ENCODE peak calls at places on chromosomes 12 and 14, in four cellular contexts. F, C, D and U are unnamed samples.
A peak's percentile ranks its signal among the peaks of the same experiment; 100 is the strongest.

GRCh38 chr12:3928538-3929220 is 55.5 kb upstream of the PARP11 start:
- DNase-seq in F (no peak), C (no peak), D (no peak), U (no peak)

GRCh38 chr14:95741051-95741490 is 27.1 kb upstream of the TCL1A start:
- DNase-seq in F (no peak), C (no peak), D (no peak), U (no peak)

GRCh38 chr12:112584266-112584722 is 165.5 kb downstream of the PTPN11 start:
- DNase-seq in F (no peak), C (no peak), D (no peak), U (no peak)

GRCh38 chr14:69614592-69614991 is 3.2 kb downstream of the SUSD6 start:
- DNase-seq in F (no peak), C (no peak), D (no peak), U (no peak)

GRCh38 chr14:32432813-32433538 is 103.9 kb downstream of the AKAP6 start:
- DNase-seq in F (no peak), C (peak; percentile 34), D (no peak), U (no peak)

GRCh38 chr12:4630262-4630661 is 18.6 kb downstream of the AKAP3 start:
- DNase-seq in F (no peak), C (no peak), D (no peak), U (no peak)

GRCh38 chr12:2984698-2985097 is 25.5 kb downstream of the TEAD4 start:
- DNase-seq in F (no peak), C (no peak), D (no peak), U (no peak)

GRCh38 chr12:120500577-120500976 is 4.7 kb downstream of the DYNLL1 start:
- DNase-seq in F (no peak), C (peak; percentile 17), D (no peak), U (no peak)

GRCh38 chr12:119182701-119183493 is 4.2 kb downstream of the HSPB8 start:
- DNase-seq in F (no peak), C (peak; percentile 82), D (no peak), U (no peak)

GRCh38 chr12:26027401-26027800 is 68.9 kb downstream of the RASSF8 start:
- DNase-seq in F (no peak), C (no peak), D (no peak), U (no peak)

GRCh38 chr14:65131176-65131765 is 29.0 kb upstream of the MAX start:
- DNase-seq in F (no peak), C (peak; percentile 9), D (peak; percentile 90), U (no peak)

GRCh38 chr12:26838888-26839416 is 6.0 kb upstream of the ITPR2 start:
- DNase-seq in F (no peak), C (no peak), D (no peak), U (no peak)

DNA sequence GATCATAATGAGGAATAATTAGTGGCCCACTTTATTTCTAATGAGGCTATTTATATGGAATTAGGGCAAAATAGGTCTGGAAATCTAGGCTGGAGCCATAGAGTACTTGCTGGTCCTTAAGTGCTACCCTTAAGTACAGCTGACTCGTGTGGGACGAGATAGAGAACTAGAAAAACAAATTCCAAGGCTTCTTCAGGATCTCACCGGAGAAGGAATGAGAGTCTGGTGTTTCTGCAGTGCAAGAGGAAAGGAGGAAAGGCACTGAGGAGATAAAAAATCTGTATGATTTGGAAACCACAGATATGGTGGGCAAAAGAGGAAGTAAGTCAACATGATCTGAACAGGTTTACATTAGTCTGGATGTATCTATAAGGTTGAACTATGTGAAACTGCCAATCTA is 134.3 kb upstream of the SOX5 start:
- DNase-seq in F (no peak), C (no peak), D (no peak), U (no peak)
- H3K4me3 ChIP-seq in F (no peak overlapping the region), C (no peak overlapping the region), D (no peak overlapping the region), U (no peak overlapping the region)

GRCh38 chr12:12683725-12684124 is 12.3 kb downstream of the GPR19 start:
- DNase-seq in F (no peak), C (no peak), D (no peak), U (no peak)
- H3K4me3 ChIP-seq in F (no peak overlapping the region), C (no peak overlapping the region), D (no peak overlapping the region), U (no peak overlapping the region)

GRCh38 chr12:42024495-42024830 is 120.2 kb downstream of the GXYLT1 start:
- DNase-seq in F (no peak), C (no peak), D (no peak), U (no peak)
- H3K4me3 ChIP-seq in F (no peak overlapping the region), C (no peak overlapping the region), D (no peak overlapping the region), U (peak overlapping the region; percentile 68)

DNA sequence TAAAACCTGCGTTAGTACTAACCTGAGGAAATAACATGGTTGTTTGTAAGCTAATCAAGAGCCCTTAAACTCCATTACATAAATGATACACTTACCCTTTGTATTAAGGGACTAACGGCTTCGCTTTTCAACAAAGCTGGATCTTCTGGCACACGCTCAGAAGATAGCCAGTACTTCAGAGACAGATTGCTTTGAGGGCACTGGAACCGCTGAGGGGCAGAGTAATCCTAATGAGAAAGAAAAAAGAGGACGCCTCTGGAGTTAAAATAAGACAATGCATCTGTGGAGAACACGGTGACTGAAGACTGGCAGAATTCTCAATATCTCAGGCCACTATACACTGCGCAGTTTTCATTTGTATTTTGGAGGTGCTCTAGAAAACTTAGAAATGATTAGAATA is 1.5 kb upstream of the KTN1 start:
- DNase-seq in F (no peak), C (no peak), D (no peak), U (no peak)
- H3K4me3 ChIP-seq in F (no peak overlapping the region), C (peak overlapping the region; percentile 86), D (no peak overlapping the region), U (peak overlapping the region; percentile 86)

GRCh38 chr14:60485057-60485599 is 735 bp downstream of the C14orf39 start:
- DNase-seq in F (no peak), C (no peak), D (no peak), U (no peak)

GRCh38 chr14:60482743-60483142 is 3.1 kb downstream of the C14orf39 start:
- DNase-seq in F (no peak), C (no peak), D (no peak), U (no peak)

GRCh38 chr14:60488175-60488574 is 2.3 kb upstream of the C14orf39 start:
- DNase-seq in F (no peak), C (no peak), D (no peak), U (no peak)

GRCh38 chr14:60487211-60487610 is 1.3 kb upstream of the C14orf39 start:
- DNase-seq in F (no peak), C (no peak), D (no peak), U (no peak)

GRCh38 chr14:60485600-60486251 is at the start of gene C14orf39:
- DNase-seq in F (no peak), C (peak; percentile 7), D (no peak), U (no peak)
- H3K4me3 ChIP-seq in F (no peak within 1 kb of the TSS), C (peak within 1 kb of the TSS; percentile 51), D (peak within 1 kb of the TSS; percentile 9), U (no peak within 1 kb of the TSS)

GRCh38 chr12:12823811-12824210 is 10.7 kb downstream of the DDX47 start:
- DNase-seq in F (no peak), C (no peak), D (no peak), U (no peak)
- H3K4me3 ChIP-seq in F (no peak overlapping the region), C (no peak overlapping the region), D (no peak overlapping the region), U (no peak overlapping the region)